ENCODE peak calls at places on chromosomes 3 and 15, in eight cellular contexts. One of them, this sample, is unnamed.

GRCh38 chr15:58854598-58854997 is 78.9 kb downstream of the SLTM start:
- DNase-seq in left colon: no peak
- DNase-seq in DMS53: no peak
- DNase-seq in NCI-H524: no peak
- DNase-seq in GM19239: no peak
- DNase-seq in NCI-H1105: no peak
- DNase-seq in ascending aorta: no peak
- DNase-seq in NCI-H1092 treated with DMSO at 0.1 percent for 48 hours: no peak
- DNase-seq in this sample: no peak

GRCh38 chr15:41309226-41309905 is 23.0 kb downstream of the OIP5 start:
- DNase-seq in left colon: no peak
- DNase-seq in DMS53: no peak
- DNase-seq in NCI-H524: no peak
- DNase-seq in GM19239: peak; percentile 44
- DNase-seq in NCI-H1105: no peak
- DNase-seq in ascending aorta: no peak
- DNase-seq in NCI-H1092 treated with DMSO at 0.1 percent for 48 hours: no peak
- DNase-seq in this sample: no peak

GRCh38 chr15:57591822-57592367 is at the start of gene MYZAP:
- DNase-seq in left colon: peak; percentile 71
- DNase-seq in DMS53: peak; percentile 58
- DNase-seq in NCI-H524: peak; percentile 49
- DNase-seq in GM19239: peak; percentile 40
- DNase-seq in NCI-H1105: peak; percentile 25
- DNase-seq in ascending aorta: peak; percentile 74
- DNase-seq in NCI-H1092 treated with DMSO at 0.1 percent for 48 hours: no peak
- DNase-seq in this sample: no peak

GRCh38 chr3:63207066-63207590 is 71.0 kb upstream of the SYNPR start:
- DNase-seq in left colon: no peak
- DNase-seq in DMS53: no peak
- DNase-seq in NCI-H524: no peak
- DNase-seq in GM19239: no peak
- DNase-seq in NCI-H1105: no peak
- DNase-seq in ascending aorta: no peak
- DNase-seq in NCI-H1092 treated with DMSO at 0.1 percent for 48 hours: no peak
- DNase-seq in this sample: no peak

GRCh38 chr15:101050647-101051290 is 131.6 kb downstream of the LRRK1 start:
- DNase-seq in left colon: peak; percentile 16
- DNase-seq in DMS53: no peak
- DNase-seq in NCI-H524: no peak
- DNase-seq in GM19239: no peak
- DNase-seq in NCI-H1105: no peak
- DNase-seq in ascending aorta: peak; percentile 53
- DNase-seq in NCI-H1092 treated with DMSO at 0.1 percent for 48 hours: no peak
- DNase-seq in this sample: no peak

GRCh38 chr3:185024966-185025365 is 127.9 kb downstream of the C3orf70 start:
- DNase-seq in left colon: no peak
- DNase-seq in DMS53: no peak
- DNase-seq in NCI-H524: no peak
- DNase-seq in GM19239: no peak
- DNase-seq in NCI-H1105: no peak
- DNase-seq in ascending aorta: no peak
- DNase-seq in NCI-H1092 treated with DMSO at 0.1 percent for 48 hours: no peak
- DNase-seq in this sample: no peak

GRCh38 chr3:16800361-16800760 is 84.4 kb upstream of the PLCL2 start:
- DNase-seq in left colon: no peak
- DNase-seq in DMS53: no peak
- DNase-seq in NCI-H524: no peak
- DNase-seq in GM19239: no peak
- DNase-seq in NCI-H1105: no peak
- DNase-seq in ascending aorta: no peak
- DNase-seq in NCI-H1092 treated with DMSO at 0.1 percent for 48 hours: no peak
- DNase-seq in this sample: no peak

GRCh38 chr15:60585743-60586708 is 107.1 kb upstream of the ICE2 start:
- DNase-seq in left colon: peak; percentile 33
- DNase-seq in DMS53: peak; percentile 81
- DNase-seq in NCI-H524: peak; percentile 77
- DNase-seq in GM19239: peak; percentile 22
- DNase-seq in NCI-H1105: peak; percentile 76
- DNase-seq in ascending aorta: peak; percentile 79
- DNase-seq in NCI-H1092 treated with DMSO at 0.1 percent for 48 hours: peak; percentile 45
- DNase-seq in this sample: peak; percentile 32

GRCh38 chr3:112382543-112383160 is 49.7 kb downstream of the CD200 start:
- DNase-seq in left colon: no peak
- DNase-seq in DMS53: no peak
- DNase-seq in NCI-H524: no peak
- DNase-seq in GM19239: no peak
- DNase-seq in NCI-H1105: no peak
- DNase-seq in ascending aorta: no peak
- DNase-seq in NCI-H1092 treated with DMSO at 0.1 percent for 48 hours: no peak
- DNase-seq in this sample: no peak

GRCh38 chr3:137012097-137012501 is 54.3 kb downstream of the IL20RB start:
- DNase-seq in left colon: no peak
- DNase-seq in DMS53: no peak
- DNase-seq in NCI-H524: peak; percentile 45
- DNase-seq in GM19239: no peak
- DNase-seq in NCI-H1105: no peak
- DNase-seq in ascending aorta: no peak
- DNase-seq in NCI-H1092 treated with DMSO at 0.1 percent for 48 hours: no peak
- DNase-seq in this sample: no peak

GRCh38 chr3:79067734-79068133 is 700.1 kb downstream of the ROBO1 start:
- DNase-seq in left colon: no peak
- DNase-seq in DMS53: no peak
- DNase-seq in NCI-H524: peak; percentile 16
- DNase-seq in GM19239: no peak
- DNase-seq in NCI-H1105: no peak
- DNase-seq in ascending aorta: no peak
- DNase-seq in NCI-H1092 treated with DMSO at 0.1 percent for 48 hours: no peak
- DNase-seq in this sample: no peak

GRCh38 chr15:101250931-101251829 is 668 bp downstream of the CHSY1 start:
- DNase-seq in left colon: no peak
- DNase-seq in DMS53: peak; percentile 85
- DNase-seq in NCI-H524: peak; percentile 43
- DNase-seq in GM19239: no peak
- DNase-seq in NCI-H1105: peak; percentile 72
- DNase-seq in ascending aorta: no peak
- DNase-seq in NCI-H1092 treated with DMSO at 0.1 percent for 48 hours: peak; percentile 40
- DNase-seq in this sample: peak; percentile 5

GRCh38 chr15:74955796-74956647 is 550 bp downstream of the RPP25 start:
- DNase-seq in left colon: peak; percentile 79
- DNase-seq in DMS53: peak; percentile 89
- DNase-seq in NCI-H524: peak; percentile 68
- DNase-seq in GM19239: peak; percentile 53
- DNase-seq in NCI-H1105: no peak
- DNase-seq in ascending aorta: peak; percentile 86
- DNase-seq in NCI-H1092 treated with DMSO at 0.1 percent for 48 hours: peak; percentile 62
- DNase-seq in this sample: no peak

GRCh38 chr3:84685467-84685866 is 273.3 kb upstream of the CADM2 start:
- DNase-seq in left colon: no peak
- DNase-seq in DMS53: no peak
- DNase-seq in NCI-H524: no peak
- DNase-seq in GM19239: no peak
- DNase-seq in NCI-H1105: no peak
- DNase-seq in ascending aorta: no peak
- DNase-seq in NCI-H1092 treated with DMSO at 0.1 percent for 48 hours: no peak
- DNase-seq in this sample: no peak

GRCh38 chr15:68802373-68802772 is 18.3 kb downstream of the ANP32A start:
- DNase-seq in left colon: no peak
- DNase-seq in DMS53: no peak
- DNase-seq in NCI-H524: no peak
- DNase-seq in GM19239: no peak
- DNase-seq in NCI-H1105: no peak
- DNase-seq in ascending aorta: no peak
- DNase-seq in NCI-H1092 treated with DMSO at 0.1 percent for 48 hours: no peak
- DNase-seq in this sample: no peak

GRCh38 chr3:52211268-52211891 is 13.4 kb downstream of the ALAS1 start:
- DNase-seq in left colon: no peak
- DNase-seq in DMS53: no peak
- DNase-seq in NCI-H524: no peak
- DNase-seq in GM19239: no peak
- DNase-seq in NCI-H1105: no peak
- DNase-seq in ascending aorta: no peak
- DNase-seq in NCI-H1092 treated with DMSO at 0.1 percent for 48 hours: no peak
- DNase-seq in this sample: no peak

GRCh38 chr3:64368163-64369025 is 143.1 kb upstream of the PRICKLE2 start:
- DNase-seq in left colon: no peak
- DNase-seq in DMS53: no peak
- DNase-seq in NCI-H524: peak; percentile 69
- DNase-seq in GM19239: no peak
- DNase-seq in NCI-H1105: no peak
- DNase-seq in ascending aorta: no peak
- DNase-seq in NCI-H1092 treated with DMSO at 0.1 percent for 48 hours: no peak
- DNase-seq in this sample: no peak

GRCh38 chr3:47381317-47382157 is 716 bp downstream of the PTPN23 start:
- DNase-seq in left colon: peak; percentile 90
- DNase-seq in DMS53: peak; percentile 81
- DNase-seq in NCI-H524: peak; percentile 65
- DNase-seq in GM19239: peak; percentile 81
- DNase-seq in NCI-H1105: peak; percentile 39
- DNase-seq in ascending aorta: peak; percentile 93
- DNase-seq in NCI-H1092 treated with DMSO at 0.1 percent for 48 hours: peak; percentile 61
- DNase-seq in this sample: peak; percentile 56